ENCODE peak calls at places on chromosomes 3 and 15, in nine cellular contexts. Y is upper lobe of right lung; I is amniotic stem cell; G is NCI-H774; N is CD4-positive, CD25-positive, alpha-beta regulatory T cell; S is GF-D8; K is T-helper 9 cell; A is hippocampal formation; P is hypothalamus. F is an unnamed sample.

GRCh38 chr3:140288575-140288974 is 353.6 kb downstream of the CLSTN2 start:
- DNase-seq in P (no peak), G (no peak), S (no peak), A (no peak), K (no peak), Y (no peak), N (no peak), I (no peak), F (no peak)

GRCh38 chr3:37492977-37493471 is 318.6 kb upstream of the LRRFIP2 start:
- DNase-seq in A (no peak), P (no peak), G (no peak), N (no peak), I (no peak), K (no peak), Y (no peak), S (peak; percentile 78), F (no peak)

GRCh38 chr15:48469271-48469670 is 138.0 kb downstream of the DUT start:
- DNase-seq in I (no peak), Y (no peak), G (no peak), P (no peak), N (no peak), K (no peak), A (no peak), S (no peak), F (no peak)

GRCh38 chr3:141065841-141066592 is 14.9 kb downstream of the SPSB4 start:
- DNase-seq in Y (peak; percentile 56), G (no peak), I (no peak), N (no peak), A (no peak), K (no peak), P (no peak), S (no peak), F (no peak)

GRCh38 chr15:71455107-71455506 is 339.8 kb downstream of the THSD4 start:
- DNase-seq in P (no peak), S (no peak), Y (no peak), I (no peak), N (no peak), G (no peak), K (no peak), A (no peak), F (no peak)

GRCh38 chr3:29642393-29643033 is 361.6 kb downstream of the RBMS3 start:
- DNase-seq in K (no peak), S (no peak), I (peak; percentile 11), P (no peak), G (no peak), Y (peak; percentile 13), N (no peak), A (no peak), F (no peak)

GRCh38 chr3:120202363-120202762 is 82.7 kb downstream of the GPR156 start:
- DNase-seq in P (no peak), S (no peak), Y (no peak), K (no peak), G (no peak), I (no peak), N (no peak), A (no peak), F (no peak)

GRCh38 chr15:87045741-87046140 is 966.1 kb downstream of the AGBL1 start:
- DNase-seq in I (no peak), S (no peak), P (no peak), G (no peak), N (no peak), Y (no peak), K (no peak), A (no peak), F (no peak)

GRCh38 chr3:119944091-119944490 is 150.2 kb downstream of the GSK3B start:
- DNase-seq in N (no peak), P (no peak), K (no peak), S (no peak), G (no peak), Y (no peak), I (no peak), A (no peak), F (no peak)

GRCh38 chr15:40309344-40309862 is 1.7 kb upstream of the PLCB2 start:
- DNase-seq in G (no peak), N (no peak), I (no peak), S (no peak), P (no peak), K (no peak), A (no peak), Y (no peak), F (no peak)

GRCh38 chr3:172396400-172396799 is 51.9 kb downstream of the GHSR start:
- DNase-seq in I (no peak), P (no peak), S (no peak), G (no peak), Y (no peak), A (no peak), K (no peak), N (no peak), F (no peak)

GRCh38 chr3:119557192-119557873 is 2.1 kb downstream of the CD80 start:
- DNase-seq in Y (no peak), S (no peak), A (no peak), K (no peak), N (no peak), G (no peak), P (no peak), I (no peak), F (no peak)

GRCh38 chr15:95401586-95401985 is 928.9 kb upstream of the NR2F2 start:
- DNase-seq in Y (no peak), P (no peak), A (no peak), S (no peak), N (no peak), I (no peak), G (no peak), K (no peak), F (no peak)

GRCh38 chr15:99098426-99098825 is 6.5 kb upstream of the SYNM start:
- DNase-seq in K (no peak), P (no peak), Y (no peak), I (no peak), N (no peak), A (no peak), S (no peak), G (no peak), F (no peak)

GRCh38 chr3:195818301-195818700 is 6.6 kb upstream of the MUC4 start:
- DNase-seq in Y (no peak), G (no peak), A (no peak), S (no peak), I (no peak), N (no peak), P (no peak), K (no peak), F (no peak)

GRCh38 chr3:142209655-142210054 is 15.7 kb downstream of the GK5 start:
- DNase-seq in I (peak; percentile 72), Y (no peak), P (no peak), G (no peak), S (no peak), A (no peak), N (no peak), K (no peak), F (no peak)

GRCh38 chr15:81101894-81102815 is 31.9 kb upstream of the CFAP161 start:
- DNase-seq in I (no peak), N (no peak), K (no peak), S (no peak), A (no peak), G (no peak), Y (no peak), P (no peak), F (no peak)

GRCh38 chr3:11641316-11641682 is 2.4 kb downstream of the VGLL4 start:
- DNase-seq in S (no peak), Y (no peak), I (no peak), K (no peak), P (no peak), A (no peak), G (no peak), N (no peak), F (no peak)

GRCh38 chr3:171786997-171787396 is 23.3 kb downstream of the PLD1 start:
- DNase-seq in Y (no peak), P (no peak), G (no peak), A (no peak), N (no peak), S (no peak), I (no peak), K (no peak), F (no peak)

GRCh38 chr3:19888428-19889152 is 45.4 kb downstream of the EFHB start:
- DNase-seq in N (no peak), S (no peak), A (no peak), K (no peak), I (no peak), Y (no peak), P (no peak), G (no peak), F (no peak)

GRCh38 chr3:48428863-48429415 is 947 bp downstream of the PLXNB1 start:
- DNase-seq in G (no peak), N (no peak), A (peak; percentile 64), I (no peak), Y (peak; percentile 76), P (peak; percentile 75), S (no peak), K (no peak), F (no peak)

GRCh38 chr3:19107719-19108118 is 40.6 kb upstream of the KCNH8 start:
- DNase-seq in S (no peak), I (no peak), A (peak; percentile 15), N (no peak), G (no peak), P (peak; percentile 3), K (no peak), Y (no peak), F (no peak)

GRCh38 chr15:78193731-78194567 is 40.4 kb downstream of the ACSBG1 start:
- DNase-seq in Y (peak; percentile 61), G (no peak), I (no peak), A (no peak), P (no peak), S (no peak), K (no peak), N (no peak), F (no peak)

GRCh38 chr3:128438488-128439072 is 28.1 kb downstream of the DNAJB8 start:
- DNase-seq in P (no peak), I (no peak), A (no peak), N (no peak), G (no peak), K (no peak), Y (no peak), S (no peak), F (no peak)

GRCh38 chr3:17133637-17134545 is 249.1 kb downstream of the PLCL2 start:
- DNase-seq in G (no peak), A (no peak), N (no peak), S (no peak), K (no peak), P (no peak), Y (no peak), I (no peak), F (no peak)

GRCh38 chr15:93274276-93274675 is 185.3 kb upstream of the RGMA start:
- DNase-seq in P (no peak), N (no peak), S (no peak), G (no peak), I (no peak), Y (no peak), K (no peak), A (no peak), F (no peak)

GRCh38 chr3:108001457-108001856 is 89.4 kb downstream of the CD47 start:
- DNase-seq in G (no peak), Y (peak; percentile 73), S (no peak), N (no peak), A (no peak), K (no peak), I (no peak), P (no peak), F (no peak)

GRCh38 chr3:2343031-2343682 is 244.5 kb downstream of the CNTN4 start:
- DNase-seq in S (no peak), A (no peak), P (no peak), Y (no peak), K (no peak), N (no peak), G (no peak), I (no peak), F (no peak)

GRCh38 chr15:44698651-44699050 is 12.5 kb downstream of the PATL2 start:
- DNase-seq in G (no peak), P (no peak), K (no peak), N (no peak), S (no peak), I (no peak), A (no peak), Y (no peak), F (no peak)

GRCh38 chr3:38129058-38129457 is 7.9 kb downstream of the ACAA1 start:
- DNase-seq in Y (no peak), A (no peak), K (no peak), I (no peak), N (no peak), G (no peak), P (no peak), S (no peak), F (no peak)

GRCh38 chr3:174858353-174858752 is 781 bp upstream of the NAALADL2 start:
- DNase-seq in A (no peak), P (no peak), Y (no peak), K (no peak), I (no peak), N (no peak), G (no peak), S (no peak), F (no peak)